ENCODE peak calls at places on chromosomes 6 and 20, in four cellular contexts. Y is brain microvascular endothelial cell, U is tibial nerve, O is upper lobe of right lung. E is an unnamed sample.

GRCh38 chr6:133893324-133893692 is 4.4 kb downstream of the TCF21 start:
- DNase-seq in Y (no peak), U (no peak), O (no peak), E (no peak)

GRCh38 chr20:34240698-34241615 is at the start of gene ASIP:
- DNase-seq in U (no peak), Y (no peak), O (no peak), E (no peak)

GRCh38 chr20:5557123-5557522 is 193.1 kb upstream of the SHLD1 start:
- DNase-seq in U (peak), O (no peak), Y (peak), E (peak)

GRCh38 chr20:63831696-63832686 is 927 bp upstream of the ZBTB46 start:
- DNase-seq in Y (no peak), U (no peak), O (peak), E (peak)

GRCh38 chr20:53957421-53958172 is 112.8 kb downstream of the BCAS1 start:
- DNase-seq in Y (no peak), O (no peak), U (no peak), E (no peak)

GRCh38 chr6:2765896-2766766 is 938 bp downstream of the WRNIP1 start:
- DNase-seq in O (peak), U (no peak), Y (no peak), E (peak)

GRCh38 chr6:43074847-43075741 is 1.0 kb upstream of the PTK7 start:
- DNase-seq in U (no peak), O (no peak), Y (peak), E (peak)

GRCh38 chr20:60035-60918 is 27.2 kb upstream of the DEFB125 start:
- DNase-seq in U (no peak), O (no peak), Y (no peak), E (no peak)

GRCh38 chr20:32513031-32513866 is 71.9 kb downstream of the NOL4L start:
- DNase-seq in U (no peak), O (no peak), Y (no peak), E (no peak)

GRCh38 chr20:2353231-2353630 is 27.5 kb upstream of the TGM6 start:
- DNase-seq in U (no peak), O (no peak), Y (no peak), E (peak)

GRCh38 chr6:29553268-29554057 is 6.1 kb downstream of the UBD start:
- DNase-seq in O (peak), U (peak), Y (peak), E (peak)

GRCh38 chr6:71396410-71396801 is 107.8 kb downstream of the OGFRL1 start:
- DNase-seq in U (no peak), Y (no peak), O (no peak), E (no peak)

GRCh38 chr6:133055527-133055966 is 185.6 kb upstream of the EYA4 start:
- DNase-seq in Y (no peak), O (no peak), U (no peak), E (no peak)

GRCh38 chr6:158744986-158745430 is 74.2 kb downstream of the EZR start:
- DNase-seq in O (no peak), U (no peak), Y (no peak), E (no peak)

GRCh38 chr6:105474234-105474633 is 71.4 kb upstream of the PREP start:
- DNase-seq in Y (no peak), O (no peak), U (no peak), E (no peak)

GRCh38 chr6:148967128-148967527 is 220.3 kb downstream of the UST start:
- DNase-seq in U (no peak), Y (no peak), O (no peak), E (no peak)

GRCh38 chr6:39653631-39654030 is 71.6 kb downstream of the KIF6 start:
- DNase-seq in U (no peak), Y (no peak), O (no peak), E (no peak)

GRCh38 chr20:35893942-35894341 is 60.4 kb downstream of the SCAND1 start:
- DNase-seq in U (no peak), O (no peak), Y (no peak), E (no peak)

GRCh38 chr6:108560463-108561308 is at the start of gene FOXO3:
- DNase-seq in O (peak), Y (peak), U (peak), E (peak)

GRCh38 chr6:29633532-29633901 is 534 bp upstream of the GABBR1 start:
- DNase-seq in U (no peak), O (no peak), Y (peak), E (no peak)

GRCh38 chr6:139080255-139080920 is 51.8 kb downstream of the ABRACL start:
- DNase-seq in U (no peak), O (no peak), Y (peak), E (peak)

GRCh38 chr6:139081485-139081884 is 52.9 kb downstream of the ABRACL start:
- DNase-seq in O (no peak), U (no peak), Y (no peak), E (no peak)

DNA sequence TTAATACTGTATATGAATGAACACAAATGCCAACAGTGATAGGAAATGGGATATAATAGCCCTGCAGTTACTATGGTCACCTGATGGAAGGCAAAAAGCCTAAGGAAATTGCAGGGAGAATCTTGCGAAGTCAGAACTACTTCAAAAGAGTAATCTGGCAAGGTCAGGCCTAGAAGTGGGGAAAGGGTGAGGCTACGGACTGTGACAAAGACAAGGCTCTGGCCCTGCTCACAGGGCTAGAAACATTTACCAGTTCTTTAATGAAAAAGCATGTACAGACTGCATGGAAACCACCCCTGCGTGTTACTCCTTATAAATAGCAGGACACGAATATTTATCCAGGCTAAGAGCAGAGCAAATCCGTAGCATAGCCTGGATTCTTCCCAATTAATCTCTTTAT is 52.5 kb upstream of the HECA start:
- DNase-seq in U (no peak), O (no peak), Y (no peak), E (no peak)
- H3K27ac ChIP-seq in U (no peak), O (no peak), Y (no peak), E (no peak)

DNA sequence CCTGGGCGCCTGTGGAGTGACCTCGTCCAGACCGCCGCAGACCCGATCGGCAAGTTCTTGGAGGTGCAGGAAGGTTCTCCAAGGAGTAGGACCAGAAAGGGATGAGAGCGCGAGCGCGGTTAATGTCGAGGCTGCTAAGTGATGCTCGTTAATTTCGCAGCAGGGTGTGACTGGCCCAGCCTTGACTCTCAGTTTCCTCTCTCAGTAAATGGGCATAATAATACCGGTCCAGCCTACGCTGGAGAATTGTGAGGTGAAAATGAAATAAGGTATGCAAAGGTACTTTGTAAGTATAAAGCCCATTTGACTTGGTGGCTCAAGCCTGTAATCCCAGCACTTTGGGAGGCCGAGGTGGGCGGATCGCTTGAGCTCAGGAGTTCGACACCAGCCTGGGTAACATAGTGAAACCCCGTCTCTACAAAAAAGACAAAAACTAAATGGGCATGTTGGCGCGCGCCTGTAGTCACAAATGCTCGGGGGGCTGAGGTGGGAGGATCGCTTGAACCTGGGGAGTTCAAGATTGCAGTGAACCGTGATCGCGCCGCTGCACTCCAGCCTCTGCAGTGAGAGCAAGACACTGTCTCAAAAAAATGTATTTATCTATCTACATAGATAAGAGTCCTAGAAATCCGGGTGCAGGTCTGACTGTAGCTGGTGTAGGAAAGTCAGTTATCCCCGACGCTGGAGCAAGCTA is 634 bp upstream of the BTBD9 start:
- DNase-seq in O (peak), Y (no peak), U (no peak), E (peak)
- H3K27ac ChIP-seq in O (peak), Y (peak), U (peak), E (peak)

DNA sequence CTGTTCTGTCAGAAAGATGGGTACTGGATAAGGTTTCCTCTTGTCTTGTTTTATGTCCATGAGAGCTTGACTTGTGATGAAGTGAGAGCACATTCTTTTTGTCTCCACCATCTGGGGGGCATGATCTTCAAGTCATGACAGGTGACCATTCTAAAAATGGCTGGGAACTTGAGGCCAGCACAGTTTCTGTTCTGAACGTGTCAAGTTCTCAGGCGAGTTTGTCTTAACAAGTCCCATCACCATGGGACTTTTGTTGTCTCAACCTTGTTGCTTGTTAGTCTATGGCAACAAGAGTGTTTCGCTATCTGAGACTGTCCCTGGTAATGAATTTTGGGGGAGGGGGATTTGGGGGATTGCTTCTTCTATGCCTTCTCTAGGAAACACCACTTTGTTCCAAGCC is 25.6 kb upstream of the ENPP4 start:
- DNase-seq in Y (no peak), U (no peak), O (no peak), E (no peak)
- H3K27ac ChIP-seq in Y (no peak), U (no peak), O (no peak), E (no peak)

GRCh38 chr6:169073311-169073710 is 180.3 kb downstream of the THBS2 start:
- DNase-seq in U (no peak), O (no peak), Y (peak), E (peak)
- H3K27ac ChIP-seq in U (no peak), O (no peak), Y (peak), E (peak)

DNA sequence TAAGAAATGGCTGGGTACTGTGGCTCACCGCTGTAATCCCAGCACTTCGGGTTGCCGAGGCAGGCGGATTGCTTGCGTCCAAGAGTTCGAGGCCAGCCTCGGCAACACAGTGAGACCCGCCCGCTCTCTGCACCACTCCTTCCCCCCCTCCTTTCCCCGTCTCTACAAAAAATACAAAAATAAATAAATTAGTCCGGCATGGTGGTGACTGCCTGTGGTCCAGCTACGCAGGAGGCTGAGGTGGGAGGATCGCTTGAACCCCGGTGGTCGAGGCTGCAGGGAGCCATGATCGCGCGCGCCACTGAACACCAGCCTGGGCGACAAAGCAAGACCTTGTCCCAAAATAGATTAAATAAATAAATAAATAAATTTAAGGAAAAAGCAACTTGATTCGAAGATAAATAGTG is 448 bp upstream of the RNF114 start:
- DNase-seq in Y (no peak), O (no peak), U (no peak), E (no peak)
- H3K27ac ChIP-seq in Y (peak), O (no peak), U (peak), E (peak)

GRCh38 chr6:11235062-11235461 is 2.6 kb upstream of the NEDD9 start:
- DNase-seq in U (no peak), O (no peak), Y (no peak), E (no peak)

GRCh38 chr6:11232968-11233626 is 629 bp upstream of the NEDD9 start:
- DNase-seq in Y (no peak), U (no peak), O (no peak), E (no peak)

GRCh38 chr6:11236351-11236750 is 3.9 kb upstream of the NEDD9 start:
- DNase-seq in O (no peak), U (no peak), Y (no peak), E (peak)

GRCh38 chr6:11232177-11232967 is at the start of gene NEDD9:
- DNase-seq in U (peak), O (peak), Y (peak), E (peak)

GRCh38 chr6:11233936-11234573 is 1.6 kb upstream of the NEDD9 start:
- DNase-seq in O (no peak), Y (no peak), U (no peak), E (no peak)
- H3K27ac ChIP-seq in O (peak), Y (no peak), U (peak), E (no peak)

E was measured in osteoblast.